ENCODE peak calls at places on chromosomes 6 and 20, in seven cellular contexts. L is fibroblast of lung, F is A673, S is GM23338, Z is neural progenitor cell, X is astrocyte, N is HCT116. Q is an unnamed sample. For H3K4me1, the result is how much of the 10 kb centered on the place peaks cover.

GRCh38 chr6:90989763-90990162 is 402.9 kb upstream of the MAP3K7 start:
- DNase-seq in L (no peak), F (no peak), S (no peak), Z (no peak), X (no peak), N (no peak), Q (no peak)

GRCh38 chr20:25275813-25276532 is 28.1 kb downstream of the PYGB start:
- DNase-seq in L (no peak), F (no peak), S (no peak), Z (no peak), X (no peak), N (no peak), Q (no peak)

GRCh38 chr6:133955582-133956412 is 2.8 kb downstream of the TBPL1 start:
- DNase-seq in L (no peak), F (no peak), S (no peak), Z (no peak), X (no peak), N (no peak), Q (no peak)

GRCh38 chr6:158377866-158378265 is 65.6 kb downstream of the TULP4 start:
- DNase-seq in L (peak), F (no peak), S (no peak), Z (no peak), X (peak), N (no peak), Q (no peak)

GRCh38 chr20:57682184-57683038 is 27.4 kb downstream of the PMEPA1 start:
- DNase-seq in L (no peak), F (no peak), S (no peak), Z (no peak), X (no peak), N (no peak), Q (no peak)

GRCh38 chr6:168417660-168418059 is 23.3 kb upstream of the SMOC2 start:
- DNase-seq in L (no peak), F (no peak), S (no peak), Z (no peak), X (no peak), N (no peak), Q (no peak)

GRCh38 chr6:143965503-143966171 is 42.4 kb downstream of the PLAGL1 start:
- DNase-seq in L (peak), F (no peak), S (no peak), Z (no peak), X (peak), N (no peak), Q (no peak)

GRCh38 chr6:36657942-36658544 is 20.5 kb upstream of the CDKN1A start:
- DNase-seq in L (peak), F (no peak), S (no peak), Z (no peak), X (peak), N (no peak), Q (no peak)

GRCh38 chr20:59933296-59933848 is at the start of gene SYCP2:
- DNase-seq in L (peak), F (no peak), S (peak), Z (no peak), X (no peak), N (no peak), Q (no peak)

GRCh38 chr6:84280639-84281038 is 53.2 kb upstream of the CEP162 start:
- DNase-seq in L (no peak), F (no peak), S (no peak), Z (no peak), X (no peak), N (no peak), Q (no peak)

GRCh38 chr6:128036808-128037570 is 136.1 kb upstream of the THEMIS start:
- DNase-seq in L (no peak), F (peak), S (no peak), Z (no peak), X (no peak), N (no peak), Q (no peak)

GRCh38 chr20:46715292-46715756 is 5.9 kb downstream of the SLC2A10 start:
- DNase-seq in L (peak), F (no peak), S (peak), Z (peak), X (peak), N (no peak), Q (peak)

GRCh38 chr20:45017281-45017680 is 51.0 kb downstream of the STK4 start:
- DNase-seq in L (no peak), F (no peak), S (peak), Z (no peak), X (no peak), N (no peak), Q (no peak)

GRCh38 chr20:52104546-52105044 is 87.0 kb downstream of the ZFP64 start:
- DNase-seq in L (peak), F (peak), S (peak), Z (peak), X (peak), N (no peak), Q (peak)

GRCh38 chr6:122610690-122611455 is 668 bp downstream of the PKIB start:
- DNase-seq in L (peak), F (peak), S (peak), Z (peak), X (peak), N (peak), Q (peak)

GRCh38 chr6:122612838-122613237 is 2.6 kb downstream of the PKIB start:
- DNase-seq in L (no peak), F (no peak), S (no peak), Z (no peak), X (no peak), N (no peak), Q (no peak)

GRCh38 chr6:122614303-122614702 is 4.1 kb downstream of the PKIB start:
- DNase-seq in L (no peak), F (peak), S (no peak), Z (no peak), X (no peak), N (no peak), Q (no peak)

GRCh38 chr6:122615409-122615808 is 5.2 kb downstream of the PKIB start:
- DNase-seq in L (no peak), F (no peak), S (no peak), Z (no peak), X (no peak), N (no peak), Q (no peak)

GRCh38 chr6:122609881-122610689 is at the start of gene PKIB:
- DNase-seq in L (peak), F (peak), S (peak), Z (peak), X (peak), N (peak), Q (peak)
- TF ChIP-seq EZH2 in L (no peak), F (no peak), S (no peak), Z (no peak), X (no peak), N (no peak), Q (no peak)

DNA sequence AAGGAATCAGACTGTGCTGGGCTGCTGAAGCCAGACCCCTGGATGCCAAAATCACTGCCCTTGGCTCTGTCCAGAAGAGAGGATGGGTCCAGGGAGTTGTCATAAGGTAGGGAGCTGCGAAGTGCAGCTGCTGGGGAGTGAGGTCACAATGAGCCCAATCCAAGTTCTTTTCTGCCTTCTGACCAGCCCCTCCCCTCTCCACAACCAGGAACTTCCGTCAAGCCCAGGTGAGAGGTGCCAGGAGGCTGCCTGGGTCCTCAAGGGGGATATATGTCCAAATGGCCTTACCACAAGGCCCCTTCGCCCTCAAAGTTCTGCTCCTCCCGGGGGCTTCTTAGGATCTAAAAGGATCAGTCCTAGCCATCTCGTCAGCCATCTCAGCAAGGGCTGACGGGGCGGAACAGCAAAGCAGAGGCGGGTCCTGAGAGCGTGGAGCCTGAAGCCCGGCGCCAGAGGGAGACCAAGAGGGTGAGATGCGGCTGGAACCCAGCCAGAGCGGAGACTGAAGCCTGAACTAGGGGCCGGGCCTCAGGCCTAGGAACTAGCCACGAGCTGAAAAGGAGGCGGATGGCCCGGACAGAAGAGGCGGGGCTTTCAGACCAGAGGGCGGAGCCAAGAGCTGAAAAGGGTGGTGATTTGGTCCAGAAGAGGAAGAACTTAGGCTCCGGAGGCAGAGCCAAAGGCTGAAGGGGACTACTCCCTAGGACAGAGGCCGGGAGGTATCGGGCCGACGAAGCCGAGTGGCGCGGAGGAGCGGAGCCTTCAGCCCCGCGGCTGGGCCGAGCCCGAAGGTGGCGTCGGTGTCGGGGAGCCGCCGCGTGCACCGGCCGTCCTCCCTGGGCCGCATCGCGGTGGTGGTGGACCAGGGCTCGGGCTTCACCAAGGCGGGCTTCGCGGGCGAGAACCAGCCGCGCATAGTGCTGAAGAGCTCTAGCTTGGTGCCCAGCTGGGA is at the start of gene ACTL10:
- DNase-seq in L (peak), F (peak), S (peak), Z (peak), X (peak), N (no peak), Q (peak)
- H3K27ac ChIP-seq in L (peak), F (peak), S (peak), Z (no peak), X (peak), N (peak), Q (peak)

DNA sequence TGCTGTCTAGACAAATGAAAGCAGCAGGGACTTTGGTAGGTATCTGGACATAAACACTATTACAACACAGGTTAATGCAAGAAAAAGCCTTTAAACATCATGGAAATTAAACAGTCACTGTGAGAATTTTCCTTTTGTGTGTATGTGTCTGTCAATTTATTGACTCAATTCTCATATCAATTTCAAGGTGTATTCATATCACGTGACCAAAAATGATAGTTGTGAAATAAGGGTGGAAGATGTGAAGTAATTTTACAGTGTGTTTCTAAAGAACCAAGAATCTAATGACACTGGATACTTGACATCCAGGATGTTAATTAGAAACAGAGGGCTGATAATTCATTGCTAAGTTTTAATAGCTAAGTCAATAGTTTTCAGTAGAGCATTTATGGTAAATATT is 244.0 kb downstream of the TMEM242 start:
- DNase-seq in L (no peak), F (no peak), S (no peak), Z (no peak), X (no peak), N (no peak), Q (no peak)
- H3K4me1 ChIP-seq in L (under half), F (under half), S (under half), Z (under half), X (under half), N (under half), Q (under half)

DNA sequence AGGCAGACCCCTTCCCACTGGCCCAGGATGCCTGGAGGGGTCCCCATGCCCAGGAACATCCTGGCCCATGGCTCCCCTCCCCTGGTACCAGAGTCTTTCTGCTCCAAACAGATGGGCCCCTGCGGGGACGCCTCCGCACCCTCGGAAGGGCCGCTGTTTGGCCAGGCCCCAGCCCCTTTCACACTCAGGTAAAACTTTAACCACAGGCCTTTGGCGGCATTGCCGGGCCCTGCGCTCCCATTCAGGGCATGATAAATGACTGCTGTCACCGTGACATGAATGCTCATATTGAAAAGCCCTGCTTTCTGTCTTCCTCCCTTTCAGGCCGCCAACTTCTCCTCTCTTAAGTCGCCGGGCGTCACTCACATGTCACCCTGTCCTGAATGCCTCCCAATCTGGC is 141.5 kb upstream of the TOP1 start:
- DNase-seq in L (no peak), F (no peak), S (no peak), Z (no peak), X (no peak), N (no peak), Q (no peak)
- TF ChIP-seq EZH2 in L (no peak), F (no peak), S (no peak), Z (no peak), X (no peak), N (no peak), Q (no peak)

DNA sequence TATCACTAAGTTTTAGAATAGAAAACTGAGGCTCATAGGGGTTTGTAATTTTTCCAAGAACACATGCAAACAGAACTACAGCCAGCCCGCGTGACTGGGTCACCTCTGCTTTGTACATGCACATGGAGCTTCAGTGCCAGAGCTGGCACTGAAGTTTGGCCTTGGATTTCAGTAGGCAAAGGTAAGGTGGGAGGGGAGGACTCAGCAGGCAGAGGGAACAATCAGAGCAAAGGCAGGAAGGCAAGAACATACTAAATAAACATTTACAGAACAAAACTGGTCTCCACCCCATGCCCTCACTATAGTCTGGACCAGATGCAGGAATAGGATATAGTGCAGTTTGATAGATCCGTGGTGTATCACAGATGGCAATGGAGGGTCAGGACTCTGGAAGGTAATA is 13.6 kb upstream of the ABRACL start:
- DNase-seq in L (no peak), F (no peak), S (no peak), Z (no peak), X (no peak), N (no peak), Q (no peak)
- H3K27ac ChIP-seq in L (no peak), F (no peak), S (no peak), Z (no peak), X (no peak), N (no peak), Q (no peak)

DNA sequence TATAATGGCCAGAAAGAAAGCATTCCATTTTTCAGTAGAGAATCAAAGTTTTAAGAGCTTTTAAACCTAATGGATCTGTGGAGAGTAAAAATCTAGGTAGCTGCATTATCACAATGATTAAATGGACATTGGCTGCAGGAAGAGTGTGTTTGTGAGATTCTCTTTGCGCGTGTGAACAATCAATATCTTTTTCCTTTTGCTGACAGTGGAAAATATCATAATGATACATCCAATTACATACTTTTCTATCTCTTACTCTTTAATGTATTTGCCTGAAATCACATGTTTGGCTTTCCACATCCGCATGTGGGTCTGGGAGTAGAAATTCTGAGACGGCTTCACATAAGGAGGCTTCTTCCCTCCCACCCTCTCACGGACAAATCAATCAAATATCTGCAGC is 69.8 kb upstream of the DUSP22 start:
- DNase-seq in L (no peak), F (no peak), S (no peak), Z (no peak), X (no peak), N (no peak), Q (no peak)
- H3K4me1 ChIP-seq in L (under half), F (under half), S (under half), Z (under half), X (under half), N (under half), Q (under half)

DNA sequence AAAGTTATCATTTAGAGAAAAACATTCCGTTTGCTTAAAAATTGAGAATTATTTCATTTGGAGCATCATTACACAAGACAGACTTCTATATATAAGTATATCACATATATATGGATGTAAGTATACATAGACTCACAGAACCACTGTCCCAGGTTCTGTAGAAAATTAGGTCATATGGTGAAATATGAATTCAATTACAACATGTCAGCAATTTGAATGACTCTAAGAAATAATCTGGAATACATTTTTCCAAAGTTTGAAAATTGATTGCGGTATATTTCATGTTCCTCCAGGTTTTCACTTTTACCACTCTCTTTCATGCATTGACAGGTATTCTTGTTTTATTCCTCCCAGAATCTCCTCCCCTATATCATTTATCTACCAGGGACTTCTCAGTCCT is 892.3 kb downstream of the PHF3 start:
- DNase-seq in L (no peak), F (no peak), S (no peak), Z (no peak), X (no peak), N (no peak), Q (no peak)
- TF ChIP-seq EZH2 in L (no peak), F (no peak), S (no peak), Z (no peak), X (no peak), N (no peak), Q (no peak)

Q was measured in PC-9.